ENCODE peak calls at places on chromosome 9, in four cellular contexts. C is left ventricle myocardium inferior, F is gastrocnemius medialis, M is heart right ventricle. Z is an unnamed sample.

GRCh38 chr9:127776195-127776918 is 2.1 kb downstream of the SH2D3C start:
- DNase-seq in C (no peak), F (no peak), M (no peak), Z (no peak)

GRCh38 chr9:84154320-84154719 is 173.7 kb downstream of the RMI1 start:
- DNase-seq in C (no peak), F (no peak), M (no peak), Z (no peak)

GRCh38 chr9:92986175-92987110 is 39.1 kb downstream of the FGD3 start:
- DNase-seq in C (no peak), F (no peak), M (no peak), Z (no peak)

GRCh38 chr9:36764364-36765076 is 191.8 kb downstream of the MELK start:
- DNase-seq in C (no peak), F (no peak), M (no peak), Z (no peak)

GRCh38 chr9:91803143-91803940 is 146.7 kb downstream of the ROR2 start:
- DNase-seq in C (no peak), F (no peak), M (no peak), Z (no peak)

GRCh38 chr9:22244141-22245011 is 202.2 kb upstream of the DMRTA1 start:
- DNase-seq in C (no peak), F (no peak), M (no peak), Z (peak; percentile 45)

GRCh38 chr9:129620669-129621295 is at the start of gene C9orf50:
- DNase-seq in C (no peak), F (no peak), M (no peak), Z (no peak)

GRCh38 chr9:129322641-129323375 is 144.7 kb upstream of the IER5L start:
- DNase-seq in C (no peak), F (no peak), M (no peak), Z (no peak)

GRCh38 chr9:134165357-134166315 is 1.3 kb upstream of the RNU6ATAC start:
- DNase-seq in C (no peak), F (no peak), M (peak; percentile 31), Z (peak; percentile 67)

GRCh38 chr9:81519816-81520215 is 169.5 kb downstream of the TLE1 start:
- DNase-seq in C (no peak), F (no peak), M (no peak), Z (no peak)

GRCh38 chr9:36396985-36397384 is 3.1 kb downstream of the RNF38 start:
- DNase-seq in C (no peak), F (no peak), M (no peak), Z (no peak)

GRCh38 chr9:93064392-93065124 is 6.1 kb downstream of the SUSD3 start:
- DNase-seq in C (peak; percentile 28), F (no peak), M (no peak), Z (peak; percentile 57)

GRCh38 chr9:24504521-24504920 is 41.2 kb downstream of the IZUMO3 start:
- DNase-seq in C (no peak), F (no peak), M (no peak), Z (no peak)

GRCh38 chr9:135240871-135241311 is 153.4 kb downstream of the OLFM1 start:
- DNase-seq in C (no peak), F (no peak), M (no peak), Z (peak; percentile 25)

GRCh38 chr9:132074736-132075135 is 4.9 kb downstream of the MED27 start:
- DNase-seq in C (no peak), F (no peak), M (no peak), Z (no peak)

GRCh38 chr9:124696101-124696500 is 75.0 kb downstream of the NR6A1 start:
- DNase-seq in C (no peak), F (no peak), M (no peak), Z (no peak)

GRCh38 chr9:105405514-105406131 is 42.2 kb upstream of the FSD1L start:
- DNase-seq in C (no peak), F (no peak), M (no peak), Z (no peak)

GRCh38 chr9:120893917-120894316 is 16.9 kb upstream of the PHF19 start:
- DNase-seq in C (no peak), F (no peak), M (no peak), Z (no peak)

GRCh38 chr9:120892177-120892747 is 15.3 kb upstream of the PHF19 start:
- DNase-seq in C (no peak), F (no peak), M (no peak), Z (no peak)

GRCh38 chr9:120893585-120893857 is 16.5 kb upstream of the PHF19 start:
- DNase-seq in C (no peak), F (no peak), M (no peak), Z (no peak)

GRCh38 chr9:120892748-120893584 is 16.0 kb upstream of the PHF19 start:
- DNase-seq in C (no peak), F (no peak), M (no peak), Z (no peak)

GRCh38 chr9:120894404-120895226 is 17.6 kb upstream of the PHF19 start:
- DNase-seq in C (peak; percentile 61), F (no peak), M (no peak), Z (peak; percentile 60)
- H3K4me1 ChIP-seq in C (peaks cover 27% of the 10 kb centered on the region), F (peaks cover 6% of the 10 kb centered on the region), M (peaks cover 22% of the 10 kb centered on the region), Z (peaks cover 5% of the 10 kb centered on the region)

DNA sequence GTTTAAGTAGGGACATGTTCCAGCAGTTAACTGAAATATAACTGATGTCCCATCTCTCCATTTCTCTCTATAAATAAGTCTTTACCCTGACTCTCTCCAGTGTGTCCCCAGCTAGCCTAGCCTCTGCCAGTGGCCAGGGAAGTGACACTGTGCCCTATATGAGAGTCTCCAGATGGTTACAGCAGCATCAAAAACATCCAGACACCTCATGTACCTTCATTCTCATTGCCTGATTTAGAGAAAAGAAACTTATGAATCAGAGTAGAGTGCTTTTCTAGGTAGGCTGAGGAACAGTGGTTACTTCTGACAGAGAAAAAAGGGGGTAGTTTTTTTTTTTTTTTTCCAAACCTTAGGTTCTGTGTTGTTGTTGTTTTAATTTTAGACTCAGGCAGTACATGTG is 148.5 kb downstream of the GNAQ start:
- DNase-seq in C (no peak), F (no peak), M (no peak), Z (no peak)
- H3K4me1 ChIP-seq in C (peaks cover 28% of the 10 kb centered on the region), F (peaks cover 21% of the 10 kb centered on the region), M (peaks cover 15% of the 10 kb centered on the region), Z (peaks cover 14% of the 10 kb centered on the region)

GRCh38 chr9:16701347-16701746 is 169.1 kb downstream of the BNC2 start:
- DNase-seq in C (no peak), F (no peak), M (no peak), Z (no peak)
- H3K4me1 ChIP-seq in C (peaks cover 19% of the 10 kb centered on the region), F (peaks cover 8% of the 10 kb centered on the region), M (peaks cover 16% of the 10 kb centered on the region), Z (peaks cover 9% of the 10 kb centered on the region)

GRCh38 chr9:118439446-118439845 is 735.2 kb downstream of the TLR4 start:
- DNase-seq in C (no peak), F (no peak), M (no peak), Z (no peak)
- H3K4me1 ChIP-seq in C (no peaks in the 10 kb centered on the region), F (no peaks in the 10 kb centered on the region), M (no peaks in the 10 kb centered on the region), Z (no peaks in the 10 kb centered on the region)

DNA sequence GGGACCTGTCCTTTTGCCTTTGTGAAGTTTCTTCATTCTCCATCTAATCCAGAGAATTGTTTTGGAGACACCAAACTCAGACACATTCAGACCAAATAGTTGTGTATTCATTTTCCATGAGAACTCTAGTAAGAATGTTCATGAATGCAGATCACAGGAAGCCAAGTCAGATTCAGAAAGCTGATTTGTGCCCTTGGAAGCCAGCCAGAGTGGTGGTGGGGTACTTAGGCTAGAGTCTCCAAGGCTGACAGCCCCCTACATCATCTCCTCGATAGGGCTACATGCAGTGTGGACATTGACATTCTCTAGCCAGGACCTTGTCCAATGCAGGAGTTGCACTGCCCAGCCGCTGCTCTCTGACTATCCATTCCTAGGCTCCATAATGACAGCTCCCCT is 137.6 kb downstream of the UGCG start:
- DNase-seq in C (no peak), F (no peak), M (no peak), Z (no peak)
- H3K4me1 ChIP-seq in C (peaks cover 21% of the 10 kb centered on the region), F (no peaks in the 10 kb centered on the region), M (peaks cover 9% of the 10 kb centered on the region), Z (no peaks in the 10 kb centered on the region)

GRCh38 chr9:94602666-94603065 is 9.0 kb upstream of the FBP2 start:
- DNase-seq in C (no peak), F (no peak), M (no peak), Z (no peak)
- H3K4me1 ChIP-seq in C (no peaks in the 10 kb centered on the region), F (peaks cover 11% of the 10 kb centered on the region), M (no peaks in the 10 kb centered on the region), Z (peaks cover 5% of the 10 kb centered on the region)

DNA sequence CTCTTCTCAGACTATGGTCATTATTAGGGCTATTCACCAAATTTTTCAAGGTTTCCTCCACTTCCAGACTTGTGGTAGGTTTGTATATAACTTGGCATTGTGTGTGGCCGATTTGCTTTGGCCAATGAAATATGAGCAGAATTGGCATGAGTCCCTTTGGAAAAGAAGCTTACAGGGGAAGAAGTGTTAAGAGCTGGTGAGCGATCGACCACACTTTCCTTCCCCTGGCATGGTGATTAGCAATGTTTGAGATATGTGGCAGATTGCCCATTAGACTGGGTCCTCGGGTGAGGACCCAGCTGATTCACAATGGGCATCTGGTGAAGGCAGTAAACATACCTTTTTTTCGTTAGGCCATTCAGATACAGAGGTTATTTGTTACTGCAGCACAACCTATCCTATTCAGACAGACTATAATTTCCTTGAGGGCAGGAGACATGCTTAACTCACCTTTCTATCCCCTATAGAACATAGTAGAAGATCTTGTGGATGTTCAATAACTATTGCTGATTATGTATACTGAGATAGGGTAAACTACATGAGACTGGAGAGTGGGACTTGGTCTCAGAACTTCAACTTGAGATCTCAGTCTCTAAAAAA is 62.8 kb upstream of the KLF9 start:
- DNase-seq in C (no peak), F (no peak), M (no peak), Z (no peak)
- H3K4me1 ChIP-seq in C (peaks cover 97% of the 10 kb centered on the region), F (peaks cover 87% of the 10 kb centered on the region), M (peaks cover 63% of the 10 kb centered on the region), Z (peaks cover 54% of the 10 kb centered on the region)